ENCODE peak calls at places on chromosome 2, in nine cellular contexts. One of them, this sample, is unnamed. For H3K27me3, the result is how much of the 10 kb centered on the place peaks cover.

GRCh38 chr2:226618875-226619605 is 180.6 kb downstream of the IRS1 start:
- DNase-seq in AG04450: no peak
- DNase-seq in endothelial cell of umbilical vein: peak
- DNase-seq in heart right ventricle: no peak
- DNase-seq in A673: peak
- DNase-seq in lower lobe of right lung: no peak
- DNase-seq in GM23248: peak
- DNase-seq in tibial nerve: no peak
- DNase-seq in lung: no peak
- DNase-seq in this sample: no peak

GRCh38 chr2:207532676-207533075 is 2.9 kb downstream of the CREB1 start:
- DNase-seq in AG04450: no peak
- DNase-seq in endothelial cell of umbilical vein: no peak
- DNase-seq in heart right ventricle: no peak
- DNase-seq in A673: no peak
- DNase-seq in lower lobe of right lung: no peak
- DNase-seq in GM23248: no peak
- DNase-seq in tibial nerve: no peak
- DNase-seq in lung: no peak
- DNase-seq in this sample: no peak

GRCh38 chr2:14723684-14724083 is 91.2 kb downstream of the LRATD1 start:
- DNase-seq in AG04450: no peak
- DNase-seq in endothelial cell of umbilical vein: no peak
- DNase-seq in heart right ventricle: no peak
- DNase-seq in A673: no peak
- DNase-seq in lower lobe of right lung: no peak
- DNase-seq in GM23248: no peak
- DNase-seq in tibial nerve: no peak
- DNase-seq in lung: no peak
- DNase-seq in this sample: no peak

GRCh38 chr2:233867993-233868532 is at the start of gene MSL3B:
- DNase-seq in AG04450: no peak
- DNase-seq in endothelial cell of umbilical vein: peak
- DNase-seq in heart right ventricle: peak
- DNase-seq in A673: peak
- DNase-seq in lower lobe of right lung: peak
- DNase-seq in GM23248: peak
- DNase-seq in tibial nerve: no peak
- DNase-seq in lung: peak
- DNase-seq in this sample: peak

GRCh38 chr2:232299927-232300674 is 78.5 kb upstream of the ALPP start:
- DNase-seq in AG04450: no peak
- DNase-seq in endothelial cell of umbilical vein: no peak
- DNase-seq in heart right ventricle: no peak
- DNase-seq in A673: no peak
- DNase-seq in lower lobe of right lung: no peak
- DNase-seq in GM23248: no peak
- DNase-seq in tibial nerve: no peak
- DNase-seq in lung: no peak
- DNase-seq in this sample: no peak

GRCh38 chr2:207558106-207558505 is 28.3 kb downstream of the CREB1 start:
- DNase-seq in AG04450: peak
- DNase-seq in endothelial cell of umbilical vein: no peak
- DNase-seq in heart right ventricle: no peak
- DNase-seq in A673: peak
- DNase-seq in lower lobe of right lung: no peak
- DNase-seq in GM23248: peak
- DNase-seq in tibial nerve: no peak
- DNase-seq in lung: no peak
- DNase-seq in this sample: no peak

GRCh38 chr2:169362346-169363026 is at the start of gene LRP2:
- DNase-seq in AG04450: no peak
- DNase-seq in endothelial cell of umbilical vein: peak
- DNase-seq in heart right ventricle: no peak
- DNase-seq in A673: no peak
- DNase-seq in lower lobe of right lung: peak
- DNase-seq in GM23248: peak
- DNase-seq in tibial nerve: no peak
- DNase-seq in lung: peak
- DNase-seq in this sample: no peak

GRCh38 chr2:96091711-96092579 is 24.4 kb downstream of the ADRA2B start:
- DNase-seq in AG04450: no peak
- DNase-seq in endothelial cell of umbilical vein: no peak
- DNase-seq in heart right ventricle: no peak
- DNase-seq in A673: no peak
- DNase-seq in lower lobe of right lung: peak
- DNase-seq in GM23248: no peak
- DNase-seq in tibial nerve: no peak
- DNase-seq in lung: no peak
- DNase-seq in this sample: peak

GRCh38 chr2:204913312-204913711 is 368.0 kb downstream of the PARD3B start:
- DNase-seq in AG04450: no peak
- DNase-seq in endothelial cell of umbilical vein: no peak
- DNase-seq in heart right ventricle: no peak
- DNase-seq in A673: no peak
- DNase-seq in lower lobe of right lung: no peak
- DNase-seq in GM23248: no peak
- DNase-seq in tibial nerve: no peak
- DNase-seq in lung: no peak
- DNase-seq in this sample: no peak

GRCh38 chr2:144519934-144520717 is at the start of gene ZEB2:
- DNase-seq in AG04450: no peak
- DNase-seq in endothelial cell of umbilical vein: peak
- DNase-seq in heart right ventricle: peak
- DNase-seq in A673: peak
- DNase-seq in lower lobe of right lung: peak
- DNase-seq in GM23248: peak
- DNase-seq in tibial nerve: no peak
- DNase-seq in lung: no peak
- DNase-seq in this sample: no peak

GRCh38 chr2:222399038-222399783 is 25.1 kb upstream of the SGPP2 start:
- DNase-seq in AG04450: no peak
- DNase-seq in endothelial cell of umbilical vein: no peak
- DNase-seq in heart right ventricle: no peak
- DNase-seq in A673: no peak
- DNase-seq in lower lobe of right lung: no peak
- DNase-seq in GM23248: no peak
- DNase-seq in tibial nerve: no peak
- DNase-seq in lung: no peak
- DNase-seq in this sample: no peak

DNA sequence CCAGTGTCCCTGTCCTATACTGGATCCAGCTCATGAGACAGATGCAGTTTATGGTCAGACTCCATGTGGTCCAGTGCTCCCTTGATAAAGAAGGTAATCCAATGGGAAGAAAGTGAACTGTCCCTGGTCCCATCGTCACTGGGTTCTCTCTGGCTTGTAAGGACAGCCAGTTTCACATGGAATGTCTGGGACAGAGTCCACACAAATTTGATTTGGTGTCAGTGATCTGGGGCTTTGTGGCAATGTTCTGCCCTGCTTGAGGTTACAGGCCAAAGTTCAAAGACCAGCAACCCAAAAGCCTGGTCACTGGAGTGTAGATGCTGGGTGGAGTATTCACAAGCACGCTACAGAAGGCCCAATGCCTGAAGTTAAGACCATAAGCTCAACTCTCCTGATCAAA is 22.2 kb upstream of the FHL2 start:
- DNase-seq in AG04450: no peak
- DNase-seq in endothelial cell of umbilical vein: no peak
- DNase-seq in heart right ventricle: no peak
- DNase-seq in A673: no peak
- DNase-seq in lower lobe of right lung: no peak
- DNase-seq in GM23248: no peak
- DNase-seq in tibial nerve: no peak
- DNase-seq in lung: no peak
- DNase-seq in this sample: no peak
- H3K27me3 ChIP-seq in AG04450: under half
- H3K27me3 ChIP-seq in endothelial cell of umbilical vein: under half
- H3K27me3 ChIP-seq in heart right ventricle: under half
- H3K27me3 ChIP-seq in A673: under half
- H3K27me3 ChIP-seq in lower lobe of right lung: under half
- H3K27me3 ChIP-seq in GM23248: under half
- H3K27me3 ChIP-seq in tibial nerve: under half
- H3K27me3 ChIP-seq in lung: under half
- H3K27me3 ChIP-seq in this sample: under half

DNA sequence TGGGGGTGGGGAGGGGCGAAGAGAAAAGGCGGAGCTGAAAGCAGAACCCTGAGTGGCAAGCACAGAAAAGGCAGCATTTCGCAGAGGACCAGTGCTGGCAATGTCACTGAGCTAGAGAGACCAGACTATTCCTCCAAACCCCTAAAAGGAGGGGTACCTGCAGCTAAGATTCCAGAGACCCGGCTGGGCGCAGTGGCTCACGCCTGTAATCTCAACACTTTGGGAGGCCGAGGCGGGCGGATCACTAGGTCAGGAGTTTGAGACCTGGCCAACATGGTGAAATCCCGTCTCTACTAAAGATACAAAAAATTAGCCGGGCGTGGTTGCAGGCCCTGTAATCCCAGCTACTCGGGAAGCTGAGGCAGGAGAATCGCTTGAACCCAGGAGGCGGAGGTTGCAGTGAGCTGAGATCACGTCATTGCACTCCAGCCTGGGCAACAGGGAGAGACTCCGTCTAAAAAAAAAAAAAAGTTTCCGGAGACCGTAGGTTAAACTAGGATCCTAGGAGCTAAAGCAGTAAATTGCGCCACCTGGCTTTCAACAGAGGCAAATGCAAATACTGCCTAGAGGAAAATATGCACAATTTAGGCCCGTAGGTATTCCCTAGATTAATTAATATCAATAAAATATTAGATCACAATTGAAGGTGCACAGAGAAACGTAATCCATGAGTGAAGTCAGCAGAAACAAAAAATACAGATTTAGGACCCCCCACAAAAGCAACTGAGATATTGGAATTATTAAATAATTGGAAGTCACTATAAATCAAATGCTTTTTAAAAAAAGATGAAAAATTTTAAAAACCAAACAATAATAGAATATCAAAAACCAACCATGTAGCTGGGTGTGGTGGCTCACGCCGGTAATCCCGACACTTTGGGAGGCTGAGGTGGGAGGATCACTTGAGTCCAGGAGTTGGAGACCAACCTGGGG is 4.9 kb downstream of the UCN start:
- DNase-seq in AG04450: no peak
- DNase-seq in endothelial cell of umbilical vein: peak
- DNase-seq in heart right ventricle: peak
- DNase-seq in A673: peak
- DNase-seq in lower lobe of right lung: no peak
- DNase-seq in GM23248: peak
- DNase-seq in tibial nerve: no peak
- DNase-seq in lung: peak
- DNase-seq in this sample: no peak
- H3K27me3 ChIP-seq in AG04450: under half
- H3K27me3 ChIP-seq in endothelial cell of umbilical vein: under half
- H3K27me3 ChIP-seq in heart right ventricle: under half
- H3K27me3 ChIP-seq in A673: under half
- H3K27me3 ChIP-seq in lower lobe of right lung: under half
- H3K27me3 ChIP-seq in GM23248: under half
- H3K27me3 ChIP-seq in tibial nerve: under half
- H3K27me3 ChIP-seq in lung: under half
- H3K27me3 ChIP-seq in this sample: under half

GRCh38 chr2:218137514-218137913 is 11.7 kb downstream of the CXCR2 start:
- DNase-seq in AG04450: no peak
- DNase-seq in endothelial cell of umbilical vein: no peak
- DNase-seq in heart right ventricle: no peak
- DNase-seq in A673: no peak
- DNase-seq in lower lobe of right lung: no peak
- DNase-seq in GM23248: no peak
- DNase-seq in tibial nerve: no peak
- DNase-seq in lung: no peak
- DNase-seq in this sample: no peak
- H3K27me3 ChIP-seq in AG04450: under half
- H3K27me3 ChIP-seq in endothelial cell of umbilical vein: under half
- H3K27me3 ChIP-seq in heart right ventricle: under half
- H3K27me3 ChIP-seq in A673: under half
- H3K27me3 ChIP-seq in lower lobe of right lung: under half
- H3K27me3 ChIP-seq in GM23248: half or more
- H3K27me3 ChIP-seq in tibial nerve: under half
- H3K27me3 ChIP-seq in lung: under half
- H3K27me3 ChIP-seq in this sample: under half

GRCh38 chr2:63047534-63048281 is 2.9 kb upstream of the OTX1 start:
- DNase-seq in AG04450: no peak
- DNase-seq in endothelial cell of umbilical vein: no peak
- DNase-seq in heart right ventricle: no peak
- DNase-seq in A673: no peak
- DNase-seq in lower lobe of right lung: peak
- DNase-seq in GM23248: no peak
- DNase-seq in tibial nerve: no peak
- DNase-seq in lung: no peak
- DNase-seq in this sample: peak

GRCh38 chr2:63048367-63049171 is 2.1 kb upstream of the OTX1 start:
- DNase-seq in AG04450: no peak
- DNase-seq in endothelial cell of umbilical vein: peak
- DNase-seq in heart right ventricle: no peak
- DNase-seq in A673: no peak
- DNase-seq in lower lobe of right lung: no peak
- DNase-seq in GM23248: no peak
- DNase-seq in tibial nerve: no peak
- DNase-seq in lung: no peak
- DNase-seq in this sample: peak

GRCh38 chr2:63050186-63050915 is at the start of gene OTX1:
- DNase-seq in AG04450: no peak
- DNase-seq in endothelial cell of umbilical vein: peak
- DNase-seq in heart right ventricle: no peak
- DNase-seq in A673: peak
- DNase-seq in lower lobe of right lung: peak
- DNase-seq in GM23248: peak
- DNase-seq in tibial nerve: no peak
- DNase-seq in lung: peak
- DNase-seq in this sample: peak

GRCh38 chr2:63050916-63051794 is 525 bp downstream of the OTX1 start:
- DNase-seq in AG04450: no peak
- DNase-seq in endothelial cell of umbilical vein: no peak
- DNase-seq in heart right ventricle: no peak
- DNase-seq in A673: no peak
- DNase-seq in lower lobe of right lung: no peak
- DNase-seq in GM23248: peak
- DNase-seq in tibial nerve: no peak
- DNase-seq in lung: no peak
- DNase-seq in this sample: no peak

DNA sequence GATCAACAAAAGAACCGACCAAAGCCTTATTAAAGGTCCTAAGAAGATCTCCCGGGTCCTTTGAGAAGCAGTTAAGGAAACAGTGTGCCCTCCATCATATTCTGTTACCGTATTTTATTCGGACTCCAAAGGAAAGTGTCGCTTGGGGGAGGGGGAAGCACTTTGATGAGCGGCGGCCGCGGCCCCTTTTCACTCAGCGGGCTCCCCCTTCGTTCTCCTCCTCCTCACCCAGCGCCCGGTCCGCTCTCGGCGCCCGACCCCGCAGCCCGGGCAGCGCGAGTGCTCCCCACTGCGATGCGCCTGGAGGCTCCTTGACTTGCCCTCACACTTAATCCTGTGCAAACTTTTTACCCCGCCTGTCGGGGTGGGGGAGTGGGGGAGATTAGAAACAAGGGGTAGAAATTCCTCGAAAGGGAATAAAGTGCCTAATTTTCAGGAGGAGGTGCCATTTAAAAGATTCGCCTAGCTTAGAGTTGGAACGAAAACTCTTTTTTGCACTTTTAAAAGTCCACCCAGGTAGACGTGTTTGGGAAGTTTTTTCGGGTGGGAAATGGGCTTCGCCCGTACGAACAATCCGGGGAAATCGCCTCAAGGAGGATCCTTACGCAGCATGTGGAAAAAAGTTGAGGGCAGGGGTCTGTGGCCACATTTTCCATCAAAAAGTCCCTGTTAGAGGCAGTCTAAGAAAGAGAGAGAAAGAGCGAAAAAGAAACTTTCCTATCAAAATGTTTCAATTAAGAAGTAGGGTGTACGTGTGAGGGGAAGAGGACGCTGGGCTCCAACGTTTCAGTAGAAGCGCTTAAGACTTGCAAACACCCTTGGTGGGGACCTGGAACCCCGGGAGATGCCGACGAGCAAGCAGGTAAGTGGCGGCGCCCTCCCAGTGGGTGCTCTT is 1.1 kb upstream of the OTX1 start:
- DNase-seq in AG04450: no peak
- DNase-seq in endothelial cell of umbilical vein: peak
- DNase-seq in heart right ventricle: no peak
- DNase-seq in A673: no peak
- DNase-seq in lower lobe of right lung: no peak
- DNase-seq in GM23248: peak
- DNase-seq in tibial nerve: no peak
- DNase-seq in lung: no peak
- DNase-seq in this sample: peak
- H3K27me3 ChIP-seq in AG04450: half or more
- H3K27me3 ChIP-seq in endothelial cell of umbilical vein: half or more
- H3K27me3 ChIP-seq in heart right ventricle: half or more
- H3K27me3 ChIP-seq in A673: under half
- H3K27me3 ChIP-seq in lower lobe of right lung: half or more
- H3K27me3 ChIP-seq in GM23248: under half
- H3K27me3 ChIP-seq in tibial nerve: under half
- H3K27me3 ChIP-seq in lung: under half
- H3K27me3 ChIP-seq in this sample: under half

This sample was measured in foreskin keratinocyte.